ENCODE peak calls at places on chromosomes 11 and 22, in seven cellular contexts. One of them, this sample, is unnamed. For H3K4me1, the result is how much of the 10 kb centered on the place peaks cover.

GRCh38 chr11:65613091-65613928 is 711 bp downstream of the MAP3K11 start:
- DNase-seq in thyroid gland: peak
- DNase-seq in Peyer's patch: no peak
- DNase-seq in GM23338: peak
- DNase-seq in small intestine: no peak
- DNase-seq in transverse colon: no peak
- DNase-seq in psoas muscle: peak
- DNase-seq in this sample: no peak

GRCh38 chr22:35126993-35127392 is 61.0 kb downstream of the ISX start:
- DNase-seq in thyroid gland: no peak
- DNase-seq in Peyer's patch: no peak
- DNase-seq in GM23338: no peak
- DNase-seq in small intestine: no peak
- DNase-seq in transverse colon: no peak
- DNase-seq in psoas muscle: no peak
- DNase-seq in this sample: no peak

GRCh38 chr22:48950151-48950915 is 877.3 kb downstream of the BRD1 start:
- DNase-seq in thyroid gland: no peak
- DNase-seq in Peyer's patch: no peak
- DNase-seq in GM23338: no peak
- DNase-seq in small intestine: no peak
- DNase-seq in transverse colon: peak
- DNase-seq in psoas muscle: no peak
- DNase-seq in this sample: no peak

GRCh38 chr11:83746921-83747585 is 460.9 kb upstream of the CCDC90B start:
- DNase-seq in thyroid gland: no peak
- DNase-seq in Peyer's patch: no peak
- DNase-seq in GM23338: no peak
- DNase-seq in small intestine: no peak
- DNase-seq in transverse colon: no peak
- DNase-seq in psoas muscle: no peak
- DNase-seq in this sample: no peak

GRCh38 chr11:66854231-66854661 is 2.6 kb upstream of the LRFN4 start:
- DNase-seq in thyroid gland: no peak
- DNase-seq in Peyer's patch: no peak
- DNase-seq in GM23338: no peak
- DNase-seq in small intestine: no peak
- DNase-seq in transverse colon: no peak
- DNase-seq in psoas muscle: no peak
- DNase-seq in this sample: no peak

GRCh38 chr11:101863361-101863760 is 51.4 kb upstream of the CEP126 start:
- DNase-seq in thyroid gland: no peak
- DNase-seq in Peyer's patch: no peak
- DNase-seq in GM23338: no peak
- DNase-seq in small intestine: no peak
- DNase-seq in transverse colon: no peak
- DNase-seq in psoas muscle: no peak
- DNase-seq in this sample: no peak

GRCh38 chr11:132472411-132473205 is 1059.7 kb downstream of the OPCML start:
- DNase-seq in thyroid gland: no peak
- DNase-seq in Peyer's patch: no peak
- DNase-seq in GM23338: no peak
- DNase-seq in small intestine: no peak
- DNase-seq in transverse colon: no peak
- DNase-seq in psoas muscle: no peak
- DNase-seq in this sample: no peak

GRCh38 chr11:78831571-78831970 is 256.9 kb upstream of the NARS2 start:
- DNase-seq in thyroid gland: no peak
- DNase-seq in Peyer's patch: no peak
- DNase-seq in GM23338: no peak
- DNase-seq in small intestine: no peak
- DNase-seq in transverse colon: no peak
- DNase-seq in psoas muscle: no peak
- DNase-seq in this sample: no peak

GRCh38 chr11:109756951-109757350 is 335.0 kb downstream of the C11orf87 start:
- DNase-seq in thyroid gland: no peak
- DNase-seq in Peyer's patch: no peak
- DNase-seq in GM23338: no peak
- DNase-seq in small intestine: no peak
- DNase-seq in transverse colon: no peak
- DNase-seq in psoas muscle: no peak
- DNase-seq in this sample: no peak

GRCh38 chr11:77967121-77967520 is 27.3 kb downstream of the INTS4 start:
- DNase-seq in thyroid gland: no peak
- DNase-seq in Peyer's patch: no peak
- DNase-seq in GM23338: no peak
- DNase-seq in small intestine: no peak
- DNase-seq in transverse colon: no peak
- DNase-seq in psoas muscle: no peak
- DNase-seq in this sample: no peak

GRCh38 chr11:123158609-123159008 is 36.4 kb downstream of the CLMP start:
- DNase-seq in thyroid gland: no peak
- DNase-seq in Peyer's patch: no peak
- DNase-seq in GM23338: no peak
- DNase-seq in small intestine: no peak
- DNase-seq in transverse colon: no peak
- DNase-seq in psoas muscle: no peak
- DNase-seq in this sample: no peak

GRCh38 chr11:73152861-73153483 is 10.9 kb upstream of the FCHSD2 start:
- DNase-seq in thyroid gland: peak
- DNase-seq in Peyer's patch: no peak
- DNase-seq in GM23338: peak
- DNase-seq in small intestine: peak
- DNase-seq in transverse colon: peak
- DNase-seq in psoas muscle: no peak
- DNase-seq in this sample: no peak

GRCh38 chr11:117882539-117882938 is 6.1 kb upstream of the FXYD6 start:
- DNase-seq in thyroid gland: no peak
- DNase-seq in Peyer's patch: no peak
- DNase-seq in GM23338: no peak
- DNase-seq in small intestine: no peak
- DNase-seq in transverse colon: no peak
- DNase-seq in psoas muscle: no peak
- DNase-seq in this sample: no peak

GRCh38 chr11:42770444-42771065 is 541.2 kb upstream of the API5 start:
- DNase-seq in thyroid gland: peak
- DNase-seq in Peyer's patch: no peak
- DNase-seq in GM23338: peak
- DNase-seq in small intestine: peak
- DNase-seq in transverse colon: peak
- DNase-seq in psoas muscle: no peak
- DNase-seq in this sample: no peak

GRCh38 chr11:86523738-86524602 is 148.4 kb downstream of the ME3 start:
- DNase-seq in thyroid gland: no peak
- DNase-seq in Peyer's patch: no peak
- DNase-seq in GM23338: no peak
- DNase-seq in small intestine: no peak
- DNase-seq in transverse colon: no peak
- DNase-seq in psoas muscle: no peak
- DNase-seq in this sample: no peak

GRCh38 chr22:21642584-21643448 is 714 bp downstream of the SDF2L1 start:
- DNase-seq in thyroid gland: peak
- DNase-seq in Peyer's patch: peak
- DNase-seq in GM23338: peak
- DNase-seq in small intestine: peak
- DNase-seq in transverse colon: peak
- DNase-seq in psoas muscle: peak
- DNase-seq in this sample: no peak

GRCh38 chr22:43820671-43821305 is 8.7 kb upstream of the EFCAB6 start:
- DNase-seq in thyroid gland: no peak
- DNase-seq in Peyer's patch: no peak
- DNase-seq in GM23338: no peak
- DNase-seq in small intestine: peak
- DNase-seq in transverse colon: no peak
- DNase-seq in psoas muscle: no peak
- DNase-seq in this sample: no peak

GRCh38 chr11:130133716-130134115 is 25.9 kb upstream of the ST14 start:
- DNase-seq in thyroid gland: no peak
- DNase-seq in Peyer's patch: no peak
- DNase-seq in GM23338: no peak
- DNase-seq in small intestine: peak
- DNase-seq in transverse colon: no peak
- DNase-seq in psoas muscle: no peak
- DNase-seq in this sample: no peak

GRCh38 chr11:76551400-76551799 is 106.6 kb downstream of the EMSY start:
- DNase-seq in thyroid gland: no peak
- DNase-seq in Peyer's patch: no peak
- DNase-seq in GM23338: no peak
- DNase-seq in small intestine: no peak
- DNase-seq in transverse colon: no peak
- DNase-seq in psoas muscle: no peak
- DNase-seq in this sample: no peak

GRCh38 chr22:23789638-23790037 is 2.9 kb downstream of the SMARCB1 start:
- DNase-seq in thyroid gland: no peak
- DNase-seq in Peyer's patch: peak
- DNase-seq in GM23338: no peak
- DNase-seq in small intestine: no peak
- DNase-seq in transverse colon: no peak
- DNase-seq in psoas muscle: peak
- DNase-seq in this sample: no peak

GRCh38 chr11:128772814-128773213 is 78.9 kb downstream of the FLI1 start:
- DNase-seq in thyroid gland: peak
- DNase-seq in Peyer's patch: no peak
- DNase-seq in GM23338: no peak
- DNase-seq in small intestine: peak
- DNase-seq in transverse colon: peak
- DNase-seq in psoas muscle: peak
- DNase-seq in this sample: peak

GRCh38 chr11:73218106-73218829 is at the start of gene P2RY2:
- DNase-seq in thyroid gland: peak
- DNase-seq in Peyer's patch: peak
- DNase-seq in GM23338: peak
- DNase-seq in small intestine: peak
- DNase-seq in transverse colon: peak
- DNase-seq in psoas muscle: peak
- DNase-seq in this sample: no peak

GRCh38 chr22:23816552-23816976 is 22.2 kb downstream of the DERL3 start:
- DNase-seq in thyroid gland: no peak
- DNase-seq in Peyer's patch: no peak
- DNase-seq in GM23338: no peak
- DNase-seq in small intestine: no peak
- DNase-seq in transverse colon: no peak
- DNase-seq in psoas muscle: no peak
- DNase-seq in this sample: no peak

GRCh38 chr11:68818181-68818580 is 23.5 kb downstream of the CPT1A start:
- DNase-seq in thyroid gland: no peak
- DNase-seq in Peyer's patch: no peak
- DNase-seq in GM23338: no peak
- DNase-seq in small intestine: no peak
- DNase-seq in transverse colon: no peak
- DNase-seq in psoas muscle: no peak
- DNase-seq in this sample: no peak

DNA sequence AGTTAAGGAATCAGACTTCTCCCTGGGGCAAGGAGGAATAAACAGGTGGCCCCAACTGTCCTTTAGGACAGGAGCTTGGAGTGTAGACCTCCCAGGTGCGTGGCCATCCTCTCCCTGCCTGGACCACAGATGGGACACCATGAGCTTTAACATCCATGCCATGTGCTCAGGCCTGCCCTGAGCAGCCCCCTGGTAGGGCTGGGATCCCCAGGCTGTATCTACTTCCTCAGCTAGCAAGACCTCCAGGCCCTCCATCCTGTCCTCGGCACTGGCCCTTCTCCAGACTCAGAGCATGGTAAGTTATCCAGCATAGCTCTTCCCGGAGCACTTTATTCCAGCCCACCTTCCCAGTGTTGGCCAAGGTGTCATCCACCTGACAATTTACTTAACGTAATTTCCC is 5.7 kb downstream of the CD6 start:
- DNase-seq in thyroid gland: no peak
- DNase-seq in Peyer's patch: no peak
- DNase-seq in GM23338: no peak
- DNase-seq in small intestine: no peak
- DNase-seq in transverse colon: no peak
- DNase-seq in psoas muscle: no peak
- DNase-seq in this sample: no peak
- H3K4me1 ChIP-seq in thyroid gland: under half
- H3K4me1 ChIP-seq in Peyer's patch: under half
- H3K4me1 ChIP-seq in GM23338: under half
- H3K4me1 ChIP-seq in small intestine: under half
- H3K4me1 ChIP-seq in transverse colon: under half
- H3K4me1 ChIP-seq in psoas muscle: under half
- H3K4me1 ChIP-seq in this sample: half or more

GRCh38 chr11:12143461-12144258 is 33.3 kb downstream of the MICAL2 start:
- DNase-seq in thyroid gland: no peak
- DNase-seq in Peyer's patch: no peak
- DNase-seq in GM23338: no peak
- DNase-seq in small intestine: peak
- DNase-seq in transverse colon: peak
- DNase-seq in psoas muscle: no peak
- DNase-seq in this sample: no peak
- H3K27ac ChIP-seq in thyroid gland: no peak
- H3K27ac ChIP-seq in Peyer's patch: peak
- H3K27ac ChIP-seq in GM23338: no peak
- H3K27ac ChIP-seq in small intestine: peak
- H3K27ac ChIP-seq in transverse colon: peak
- H3K27ac ChIP-seq in psoas muscle: no peak
- H3K27ac ChIP-seq in this sample: no peak

GRCh38 chr11:13682212-13682611 is 13.7 kb downstream of the FAR1 start:
- DNase-seq in thyroid gland: no peak
- DNase-seq in Peyer's patch: no peak
- DNase-seq in GM23338: no peak
- DNase-seq in small intestine: no peak
- DNase-seq in transverse colon: no peak
- DNase-seq in psoas muscle: no peak
- DNase-seq in this sample: no peak
- H3K4me1 ChIP-seq in thyroid gland: under half
- H3K4me1 ChIP-seq in Peyer's patch: under half
- H3K4me1 ChIP-seq in GM23338: half or more
- H3K4me1 ChIP-seq in small intestine: under half
- H3K4me1 ChIP-seq in transverse colon: under half
- H3K4me1 ChIP-seq in psoas muscle: under half
- H3K4me1 ChIP-seq in this sample: under half

DNA sequence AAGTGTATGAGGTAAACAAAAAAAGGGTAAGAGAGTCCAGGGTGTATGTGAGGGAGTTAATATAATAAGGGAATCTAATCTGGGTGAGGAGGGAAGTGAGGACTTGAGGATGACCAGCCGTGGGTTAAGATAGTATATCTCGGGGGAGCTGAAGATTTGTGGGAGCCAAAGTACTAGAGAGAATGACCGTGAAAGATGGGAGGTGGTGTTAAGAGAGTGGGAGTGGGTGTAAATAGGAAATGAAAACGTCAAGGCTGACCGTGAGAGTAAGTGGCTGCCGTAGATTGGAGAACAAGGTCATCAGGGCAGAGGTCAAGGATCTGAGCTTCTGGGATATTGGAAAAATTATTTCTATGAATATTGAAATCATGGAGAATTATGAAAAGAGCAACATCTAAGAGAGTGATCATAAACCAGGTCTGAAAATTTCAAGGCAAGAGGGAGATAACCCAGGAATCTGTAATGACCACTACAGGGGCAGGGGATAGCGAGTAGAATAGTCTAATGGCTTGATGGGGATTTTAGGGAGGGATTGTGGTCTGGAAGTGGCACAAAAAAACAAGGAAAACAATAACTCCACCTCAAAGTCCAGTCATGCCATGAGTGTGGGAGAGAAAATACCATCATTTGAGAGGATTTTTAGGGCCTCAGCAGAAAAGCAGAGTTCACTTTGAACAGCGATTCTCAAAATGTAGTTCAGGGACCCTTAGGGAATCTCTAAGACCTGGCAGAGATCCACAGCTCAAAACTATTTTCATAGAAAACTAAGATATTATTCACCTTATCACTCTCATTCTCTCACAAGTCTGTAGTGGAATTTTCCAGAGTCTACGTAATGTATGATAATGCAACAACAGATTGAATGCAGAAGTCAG is 72.0 kb downstream of the PRR5L start:
- DNase-seq in thyroid gland: no peak
- DNase-seq in Peyer's patch: no peak
- DNase-seq in GM23338: no peak
- DNase-seq in small intestine: no peak
- DNase-seq in transverse colon: no peak
- DNase-seq in psoas muscle: no peak
- DNase-seq in this sample: no peak
- H3K27ac ChIP-seq in thyroid gland: no peak
- H3K27ac ChIP-seq in Peyer's patch: no peak
- H3K27ac ChIP-seq in GM23338: no peak
- H3K27ac ChIP-seq in small intestine: no peak
- H3K27ac ChIP-seq in transverse colon: no peak
- H3K27ac ChIP-seq in psoas muscle: no peak
- H3K27ac ChIP-seq in this sample: no peak